ENCODE peak calls at places on chromosomes 16 and 17, in five cellular contexts. B is A549, R is left ventricle myocardium inferior, M is ascending aorta, Y is endothelial cell of umbilical vein. U is an unnamed sample.

GRCh38 chr17:47172698-47173565 is 16.2 kb downstream of the CDC27 start:
- DNase-seq in B (no peak), R (no peak), M (no peak), Y (no peak), U (no peak)

GRCh38 chr17:2239882-2240430 is 63.6 kb downstream of the SMG6 start:
- DNase-seq in B (peak), R (peak), M (peak), Y (peak), U (no peak)

GRCh38 chr17:2176484-2177175 is 121.7 kb downstream of the HIC1 start:
- DNase-seq in B (no peak), R (peak), M (no peak), Y (peak), U (no peak)

GRCh38 chr16:5604770-5605169 is 507.2 kb upstream of the EEF2KMT start:
- DNase-seq in B (peak), R (no peak), M (no peak), Y (no peak), U (no peak)

GRCh38 chr16:77863250-77863649 is 74.9 kb downstream of the VAT1L start:
- DNase-seq in B (no peak), R (no peak), M (no peak), Y (no peak), U (no peak)

GRCh38 chr17:64778102-64778366 is 115.9 kb upstream of the SMURF2 start:
- DNase-seq in B (no peak), R (no peak), M (no peak), Y (no peak), U (no peak)

GRCh38 chr16:55506083-55506482 is 2.8 kb upstream of the LPCAT2 start:
- DNase-seq in B (no peak), R (no peak), M (no peak), Y (no peak), U (no peak)

GRCh38 chr16:53745126-53745525 is 41.2 kb downstream of the FTO start:
- DNase-seq in B (no peak), R (no peak), M (no peak), Y (no peak), U (no peak)

GRCh38 chr16:74297296-74297665 is 667 bp downstream of the PSMD7 start:
- DNase-seq in B (peak), R (no peak), M (peak), Y (peak), U (no peak)

GRCh38 chr17:33595783-33596182 is 302.7 kb upstream of the ASIC2 start:
- DNase-seq in B (no peak), R (no peak), M (no peak), Y (no peak), U (no peak)

GRCh38 chr16:24906199-24906808 is 60.5 kb downstream of the SLC5A11 start:
- DNase-seq in B (no peak), R (no peak), M (no peak), Y (peak), U (no peak)

GRCh38 chr17:3740611-3741073 is 16.9 kb downstream of the HASPIN start:
- DNase-seq in B (no peak), R (no peak), M (no peak), Y (no peak), U (no peak)

GRCh38 chr16:77043076-77043475 is 147.9 kb upstream of the MON1B start:
- DNase-seq in B (peak), R (no peak), M (no peak), Y (no peak), U (no peak)

GRCh38 chr17:31743767-31744166 is 115.3 kb downstream of the COPRS start:
- DNase-seq in B (no peak), R (no peak), M (no peak), Y (no peak), U (no peak)

GRCh38 chr17:60036796-60037677 is 41.7 kb downstream of the HEATR6 start:
- DNase-seq in B (peak), R (peak), M (peak), Y (peak), U (peak)

GRCh38 chr17:2103456-2103855 is 48.6 kb downstream of the HIC1 start:
- DNase-seq in B (no peak), R (no peak), M (no peak), Y (no peak), U (no peak)

GRCh38 chr17:55149485-55149884 is 115.3 kb upstream of the HLF start:
- DNase-seq in B (no peak), R (no peak), M (no peak), Y (no peak), U (no peak)

GRCh38 chr16:14613991-14614390 is 16.1 kb downstream of the PARN start:
- DNase-seq in B (no peak), R (no peak), M (no peak), Y (no peak), U (no peak)

GRCh38 chr16:15857779-15858560 is 1.1 kb upstream of the MYH11 start:
- DNase-seq in B (peak), R (peak), M (peak), Y (peak), U (peak)

GRCh38 chr17:75909051-75909811 is 4.5 kb upstream of the MRPL38 start:
- DNase-seq in B (no peak), R (no peak), M (no peak), Y (no peak), U (no peak)

GRCh38 chr16:85621698-85622433 is 8.7 kb downstream of the GSE1 start:
- DNase-seq in B (no peak), R (no peak), M (no peak), Y (no peak), U (no peak)

GRCh38 chr17:79495665-79496064 is 115.2 kb downstream of the RBFOX3 start:
- DNase-seq in B (no peak), R (no peak), M (no peak), Y (no peak), U (no peak)

GRCh38 chr16:83994087-83994486 is 26.0 kb downstream of the NECAB2 start:
- DNase-seq in B (peak), R (no peak), M (no peak), Y (no peak), U (no peak)

GRCh38 chr17:1379930-1380313 is 20.1 kb downstream of the YWHAE start:
- DNase-seq in B (no peak), R (no peak), M (no peak), Y (no peak), U (no peak)

GRCh38 chr16:75703341-75703740 is 2.1 kb upstream of the DUXB start:
- DNase-seq in B (no peak), R (no peak), M (no peak), Y (no peak), U (no peak)

GRCh38 chr16:85015481-85016177 is 4.3 kb upstream of the ZDHHC7 start:
- DNase-seq in B (no peak), R (no peak), M (no peak), Y (no peak), U (no peak)

GRCh38 chr17:76397687-76398522 is 13.5 kb downstream of the SPHK1 start:
- DNase-seq in B (peak), R (peak), M (peak), Y (peak), U (peak)

GRCh38 chr16:72848759-72849664 is 198.9 kb downstream of the ZFHX3 start:
- DNase-seq in B (peak), R (peak), M (peak), Y (peak), U (no peak)

GRCh38 chr17:76002100-76002499 is 1.4 kb downstream of the CDK3 start:
- DNase-seq in B (no peak), R (no peak), M (no peak), Y (no peak), U (no peak)

GRCh38 chr17:75881678-75882454 is 3.5 kb upstream of the TRIM47 start:
- DNase-seq in B (no peak), R (no peak), M (no peak), Y (no peak), U (no peak)

GRCh38 chr16:13331918-13332317 is 430.5 kb downstream of the SHISA9 start:
- DNase-seq in B (no peak), R (no peak), M (no peak), Y (no peak), U (no peak)

GRCh38 chr17:79654960-79655382 is 44.1 kb upstream of the RBFOX3 start:
- DNase-seq in B (no peak), R (no peak), M (peak), Y (no peak), U (peak)

GRCh38 chr17:45745843-45746494 is 38.2 kb upstream of the CRHR1 start:
- DNase-seq in B (no peak), R (no peak), M (no peak), Y (no peak), U (no peak)

GRCh38 chr17:78528541-78528940 is 48.7 kb downstream of the DNAH17 start:
- DNase-seq in B (no peak), R (no peak), M (no peak), Y (no peak), U (no peak)

GRCh38 chr17:10197362-10197720 is 1.1 kb downstream of the GAS7 start:
- DNase-seq in B (no peak), R (peak), M (no peak), Y (no peak), U (no peak)

GRCh38 chr17:45171338-45172231 is 9.9 kb downstream of the HEXIM2 start:
- DNase-seq in B (peak), R (no peak), M (peak), Y (no peak), U (no peak)

GRCh38 chr17:41324180-41325075 is 8.9 kb upstream of the KRTAP17-1 start:
- DNase-seq in B (peak), R (no peak), M (no peak), Y (no peak), U (no peak)
- TF ChIP-seq CTCF in B (peak), R (no peak), M (no peak), Y (no peak), U (peak)

GRCh38 chr17:73841431-73842060 is 197.3 kb upstream of the SDK2 start:
- DNase-seq in B (peak), R (no peak), M (no peak), Y (no peak), U (no peak)
- TF ChIP-seq CTCF in B (peak), R (peak), M (no peak), Y (no peak), U (peak)

GRCh38 chr16:1245452-1246005 is 5.0 kb downstream of the TPSAB1 start:
- DNase-seq in B (no peak), R (no peak), M (no peak), Y (no peak), U (no peak)
- TF ChIP-seq CTCF in B (no peak), R (no peak), M (no peak), Y (no peak), U (no peak)

GRCh38 chr17:17729620-17730249 is 48.5 kb downstream of the RAI1 start:
- DNase-seq in B (peak), R (no peak), M (no peak), Y (no peak), U (peak)
- TF ChIP-seq CTCF in B (peak), R (peak), M (peak), Y (peak), U (peak)

DNA sequence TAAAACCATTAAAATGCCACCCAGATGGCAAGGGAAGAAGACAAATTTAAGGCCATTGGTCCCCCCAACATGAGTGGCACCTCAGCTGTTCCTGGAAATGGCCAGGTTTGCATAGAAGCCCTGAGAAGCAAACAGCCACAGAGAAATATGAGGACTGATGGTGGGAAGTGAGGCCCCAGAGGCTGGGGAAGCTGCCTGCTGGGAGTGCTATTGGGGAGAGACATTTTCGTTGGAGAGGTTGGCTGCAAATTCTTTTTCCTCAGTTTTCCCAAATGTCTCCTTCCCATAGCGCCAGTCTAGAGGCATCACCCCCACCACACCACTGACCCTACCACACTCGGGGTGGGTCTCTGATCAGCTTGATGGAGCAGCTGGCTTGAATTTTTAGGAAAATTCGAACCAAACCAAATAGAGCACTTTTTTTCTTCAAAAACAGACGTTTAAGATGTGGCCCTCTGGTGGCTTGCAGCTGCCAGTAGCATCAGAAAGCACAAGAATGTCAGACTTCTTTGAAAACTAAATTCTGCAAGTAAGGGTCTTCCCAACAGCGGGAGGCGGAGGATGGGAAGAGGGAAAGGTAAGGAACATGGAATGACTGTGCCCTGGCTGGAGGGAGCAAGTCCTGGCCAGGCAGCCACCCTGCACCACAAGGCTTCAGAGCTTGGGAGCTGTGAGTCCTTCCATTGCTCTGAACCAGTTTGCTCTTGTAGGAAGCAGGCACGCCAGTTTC is 13.2 kb upstream of the SLC12A3 start:
- DNase-seq in B (no peak), R (no peak), M (no peak), Y (peak), U (no peak)
- TF ChIP-seq CTCF in B (peak), R (peak), M (no peak), Y (peak), U (peak)

GRCh38 chr16:1825864-1826690 is 548 bp downstream of the HAGH start:
- DNase-seq in B (peak), R (peak), M (no peak), Y (peak), U (peak)
- TF ChIP-seq CTCF in B (no peak), R (peak), M (peak), Y (no peak), U (peak)

DNA sequence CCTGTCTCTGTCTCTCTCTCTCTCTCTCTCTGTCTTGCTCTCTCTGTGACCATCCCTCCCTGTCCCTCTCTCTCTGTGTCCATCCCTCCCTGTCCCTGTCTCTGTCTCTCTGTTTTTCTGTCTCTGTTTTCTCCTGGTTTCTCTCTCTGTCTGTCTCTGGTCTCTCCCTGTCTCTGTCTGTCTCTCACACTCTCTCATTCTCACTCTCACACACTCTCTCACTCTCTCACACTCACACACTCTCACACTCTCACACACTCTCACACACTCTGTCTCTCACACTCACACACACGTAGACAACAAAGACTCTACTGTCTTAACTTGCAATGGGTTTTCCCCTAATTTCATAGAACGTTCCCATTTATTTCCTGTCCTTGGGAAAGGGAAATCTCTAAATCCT is 299.5 kb downstream of the FOXL1 start:
- DNase-seq in B (no peak), R (no peak), M (no peak), Y (no peak), U (no peak)
- TF ChIP-seq CTCF in B (no peak), R (no peak), M (no peak), Y (no peak), U (no peak)

U was measured in progenitor cell of endocrine pancreas.